ENCODE peak calls at places on chromosome 15, in ten cellular contexts. R is stimulated activated naive CD8-positive, alpha-beta T cell treated with anti-CD3 and anti-CD28 coated beads, Interleukin-15, amount 100 ng/mL, for 72 hours; Y is glutamatergic neuron; M is stimulated activated CD4-positive, alpha-beta T cell treated with anti-CD3 and anti-CD28 coated beads, Interleukin-1b, Interleukin-23, amount 100 ng/mL, for 24 hours; T is NCI-H1105 treated with DMSO at 0.1 percent for 48 hours; D is adrenal gland; H is T-helper 17 cell; Q is neural crest cell; Z is ACHN; J is MG63. C is an unnamed sample.

GRCh38 chr15:68340711-68341671 is 63.4 kb downstream of the FEM1B start:
- DNase-seq in R (no peak), Y (no peak), M (no peak), T (no peak), D (no peak), H (no peak), Q (no peak), Z (no peak), J (no peak), C (no peak)

GRCh38 chr15:44695274-44695673 is 15.8 kb downstream of the PATL2 start:
- DNase-seq in R (no peak), Y (no peak), M (no peak), T (no peak), D (no peak), H (no peak), Q (no peak), Z (no peak), J (no peak), C (no peak)

GRCh38 chr15:74396445-74397238 is 29.2 kb upstream of the CYP11A1 start:
- DNase-seq in R (peak), Y (no peak), M (no peak), T (no peak), D (no peak), H (no peak), Q (no peak), Z (peak), J (peak), C (no peak)

GRCh38 chr15:40337597-40337996 is 3.1 kb downstream of the CCDC9B start:
- DNase-seq in R (no peak), Y (no peak), M (no peak), T (no peak), D (no peak), H (no peak), Q (no peak), Z (no peak), J (no peak), C (no peak)

GRCh38 chr15:36156855-36157521 is 422.4 kb upstream of the CDIN1 start:
- DNase-seq in R (no peak), Y (peak), M (no peak), T (no peak), D (no peak), H (no peak), Q (no peak), Z (no peak), J (no peak), C (no peak)

GRCh38 chr15:38540516-38540915 is 24.1 kb downstream of the RASGRP1 start:
- DNase-seq in R (no peak), Y (no peak), M (no peak), T (no peak), D (no peak), H (no peak), Q (no peak), Z (no peak), J (no peak), C (no peak)

GRCh38 chr15:65060641-65061397 is 7.0 kb downstream of the RASL12 start:
- DNase-seq in R (no peak), Y (no peak), M (no peak), T (no peak), D (peak), H (no peak), Q (no peak), Z (no peak), J (no peak), C (no peak)

GRCh38 chr15:28012231-28012630 is 86.9 kb downstream of the OCA2 start:
- DNase-seq in R (no peak), Y (no peak), M (no peak), T (no peak), D (no peak), H (no peak), Q (no peak), Z (no peak), J (no peak), C (no peak)

GRCh38 chr15:67179411-67179995 is 75.0 kb downstream of the AAGAB start:
- DNase-seq in R (no peak), Y (no peak), M (no peak), T (no peak), D (no peak), H (no peak), Q (no peak), Z (no peak), J (no peak), C (no peak)

GRCh38 chr15:23424111-23424904 is 22.7 kb downstream of the GOLGA6L2 start:
- DNase-seq in R (no peak), Y (no peak), M (no peak), T (no peak), D (no peak), H (no peak), Q (no peak), Z (no peak), J (no peak), C (no peak)

GRCh38 chr15:83208357-83208661 is 686 bp upstream of the HDGFL3 start:
- DNase-seq in R (no peak), Y (no peak), M (no peak), T (no peak), D (no peak), H (no peak), Q (no peak), Z (peak), J (no peak), C (no peak)

GRCh38 chr15:36797128-36797527 is 217.7 kb downstream of the CDIN1 start:
- DNase-seq in R (no peak), Y (no peak), M (no peak), T (no peak), D (no peak), H (no peak), Q (no peak), Z (no peak), J (no peak), C (no peak)

GRCh38 chr15:58229297-58229768 is 91.2 kb downstream of the AQP9 start:
- DNase-seq in R (no peak), Y (no peak), M (no peak), T (peak), D (no peak), H (no peak), Q (peak), Z (peak), J (no peak), C (no peak)

GRCh38 chr15:88513195-88513594 is 33.3 kb downstream of the DET1 start:
- DNase-seq in R (no peak), Y (no peak), M (no peak), T (no peak), D (peak), H (no peak), Q (no peak), Z (no peak), J (no peak), C (no peak)

GRCh38 chr15:75776075-75776443 is 63.4 kb upstream of the CSPG4 start:
- DNase-seq in R (no peak), Y (no peak), M (no peak), T (no peak), D (no peak), H (no peak), Q (no peak), Z (peak), J (peak), C (no peak)

GRCh38 chr15:67563961-67564570 is 21.6 kb downstream of the MAP2K5 start:
- DNase-seq in R (no peak), Y (no peak), M (no peak), T (no peak), D (no peak), H (no peak), Q (no peak), Z (no peak), J (no peak), C (no peak)

GRCh38 chr15:58425834-58426233 is 6.0 kb upstream of the LIPC start:
- DNase-seq in R (no peak), Y (no peak), M (no peak), T (no peak), D (no peak), H (no peak), Q (no peak), Z (no peak), J (no peak), C (no peak)

GRCh38 chr15:65578904-65579728 is 31.8 kb downstream of the INTS14 start:
- DNase-seq in R (no peak), Y (no peak), M (no peak), T (no peak), D (no peak), H (no peak), Q (no peak), Z (no peak), J (no peak), C (no peak)

GRCh38 chr15:27955087-27955486 is 144.0 kb downstream of the OCA2 start:
- DNase-seq in R (no peak), Y (no peak), M (no peak), T (no peak), D (no peak), H (no peak), Q (no peak), Z (no peak), J (no peak), C (no peak)

GRCh38 chr15:75167588-75168076 is 34.0 kb upstream of the C15orf39 start:
- DNase-seq in R (no peak), Y (no peak), M (no peak), T (no peak), D (peak), H (no peak), Q (no peak), Z (no peak), J (peak), C (no peak)

GRCh38 chr15:101024709-101025108 is 105.6 kb downstream of the LRRK1 start:
- DNase-seq in R (no peak), Y (no peak), M (no peak), T (no peak), D (no peak), H (no peak), Q (no peak), Z (no peak), J (no peak), C (no peak)

GRCh38 chr15:40439461-40440299 is 1.1 kb upstream of the BAHD1 start:
- DNase-seq in R (peak), Y (peak), M (no peak), T (peak), D (peak), H (no peak), Q (no peak), Z (peak), J (peak), C (no peak)

GRCh38 chr15:62165793-62166380 is 802 bp upstream of the C2CD4B start:
- DNase-seq in R (no peak), Y (no peak), M (no peak), T (no peak), D (no peak), H (no peak), Q (no peak), Z (no peak), J (no peak), C (no peak)

GRCh38 chr15:77031376-77032050 is 36.6 kb downstream of the PSTPIP1 start:
- DNase-seq in R (peak), Y (peak), M (no peak), T (no peak), D (no peak), H (peak), Q (peak), Z (no peak), J (peak), C (no peak)

GRCh38 chr15:45855907-45856579 is 221.2 kb downstream of the SQOR start:
- DNase-seq in R (no peak), Y (no peak), M (no peak), T (no peak), D (no peak), H (no peak), Q (no peak), Z (peak), J (no peak), C (no peak)

C was measured in NCI-H1930.